ENCODE peak calls at places on chromosomes 12 and 14, in five cellular contexts. One of them, this sample, is unnamed.

GRCh38 chr14:93759781-93760307 is 28.4 kb downstream of the PRIMA1 start:
- DNase-seq in tibial nerve: no peak
- DNase-seq in CD8-positive, alpha-beta T cell: no peak
- DNase-seq in endothelial cell of umbilical vein: no peak
- DNase-seq in CD8-positive, alpha-beta memory T cell: no peak
- DNase-seq in this sample: no peak

GRCh38 chr12:82866946-82867345 is 180.2 kb downstream of the TMTC2 start:
- DNase-seq in tibial nerve: no peak
- DNase-seq in CD8-positive, alpha-beta T cell: no peak
- DNase-seq in endothelial cell of umbilical vein: no peak
- DNase-seq in CD8-positive, alpha-beta memory T cell: no peak
- DNase-seq in this sample: no peak

GRCh38 chr12:104303538-104304151 is at the start of gene EID3:
- DNase-seq in tibial nerve: peak
- DNase-seq in CD8-positive, alpha-beta T cell: peak
- DNase-seq in endothelial cell of umbilical vein: peak
- DNase-seq in CD8-positive, alpha-beta memory T cell: peak
- DNase-seq in this sample: peak

GRCh38 chr12:116358850-116359761 is 81.6 kb upstream of the MED13L start:
- DNase-seq in tibial nerve: peak
- DNase-seq in CD8-positive, alpha-beta T cell: peak
- DNase-seq in endothelial cell of umbilical vein: peak
- DNase-seq in CD8-positive, alpha-beta memory T cell: peak
- DNase-seq in this sample: peak

GRCh38 chr12:41103614-41104013 is 84.5 kb upstream of the PDZRN4 start:
- DNase-seq in tibial nerve: no peak
- DNase-seq in CD8-positive, alpha-beta T cell: no peak
- DNase-seq in endothelial cell of umbilical vein: no peak
- DNase-seq in CD8-positive, alpha-beta memory T cell: no peak
- DNase-seq in this sample: no peak

GRCh38 chr14:92470215-92470614 is 43.4 kb upstream of the RIN3 start:
- DNase-seq in tibial nerve: no peak
- DNase-seq in CD8-positive, alpha-beta T cell: no peak
- DNase-seq in endothelial cell of umbilical vein: no peak
- DNase-seq in CD8-positive, alpha-beta memory T cell: no peak
- DNase-seq in this sample: no peak

GRCh38 chr12:38664661-38665269 is 240.6 kb downstream of the CPNE8 start:
- DNase-seq in tibial nerve: no peak
- DNase-seq in CD8-positive, alpha-beta T cell: no peak
- DNase-seq in endothelial cell of umbilical vein: peak
- DNase-seq in CD8-positive, alpha-beta memory T cell: no peak
- DNase-seq in this sample: no peak

GRCh38 chr14:34781242-34781641 is 66.8 kb upstream of the CFL2 start:
- DNase-seq in tibial nerve: no peak
- DNase-seq in CD8-positive, alpha-beta T cell: no peak
- DNase-seq in endothelial cell of umbilical vein: peak
- DNase-seq in CD8-positive, alpha-beta memory T cell: no peak
- DNase-seq in this sample: no peak

GRCh38 chr12:123278150-123278627 is 6.5 kb upstream of the CDK2AP1 start:
- DNase-seq in tibial nerve: no peak
- DNase-seq in CD8-positive, alpha-beta T cell: no peak
- DNase-seq in endothelial cell of umbilical vein: peak
- DNase-seq in CD8-positive, alpha-beta memory T cell: no peak
- DNase-seq in this sample: no peak

GRCh38 chr12:82651489-82651888 is 35.2 kb upstream of the TMTC2 start:
- DNase-seq in tibial nerve: no peak
- DNase-seq in CD8-positive, alpha-beta T cell: no peak
- DNase-seq in endothelial cell of umbilical vein: no peak
- DNase-seq in CD8-positive, alpha-beta memory T cell: no peak
- DNase-seq in this sample: no peak

GRCh38 chr12:53652366-53652765 is 23.5 kb downstream of the ATP5MC2 start:
- DNase-seq in tibial nerve: no peak
- DNase-seq in CD8-positive, alpha-beta T cell: no peak
- DNase-seq in endothelial cell of umbilical vein: no peak
- DNase-seq in CD8-positive, alpha-beta memory T cell: no peak
- DNase-seq in this sample: no peak

GRCh38 chr14:98858158-98858557 is 413.8 kb downstream of the BCL11B start:
- DNase-seq in tibial nerve: no peak
- DNase-seq in CD8-positive, alpha-beta T cell: no peak
- DNase-seq in endothelial cell of umbilical vein: no peak
- DNase-seq in CD8-positive, alpha-beta memory T cell: no peak
- DNase-seq in this sample: no peak

GRCh38 chr14:105517096-105517495 is 9.3 kb upstream of the TMEM121 start:
- DNase-seq in tibial nerve: no peak
- DNase-seq in CD8-positive, alpha-beta T cell: no peak
- DNase-seq in endothelial cell of umbilical vein: no peak
- DNase-seq in CD8-positive, alpha-beta memory T cell: no peak
- DNase-seq in this sample: no peak

GRCh38 chr14:90439874-90440442 is 43.1 kb downstream of the CALM1 start:
- DNase-seq in tibial nerve: no peak
- DNase-seq in CD8-positive, alpha-beta T cell: no peak
- DNase-seq in endothelial cell of umbilical vein: no peak
- DNase-seq in CD8-positive, alpha-beta memory T cell: no peak
- DNase-seq in this sample: no peak

GRCh38 chr12:93573552-93574223 is 1.2 kb downstream of the SOCS2 start:
- DNase-seq in tibial nerve: no peak
- DNase-seq in CD8-positive, alpha-beta T cell: no peak
- DNase-seq in endothelial cell of umbilical vein: no peak
- DNase-seq in CD8-positive, alpha-beta memory T cell: no peak
- DNase-seq in this sample: no peak

GRCh38 chr14:68487805-68488590 is 304.9 kb downstream of the ZFP36L1 start:
- DNase-seq in tibial nerve: no peak
- DNase-seq in CD8-positive, alpha-beta T cell: no peak
- DNase-seq in endothelial cell of umbilical vein: no peak
- DNase-seq in CD8-positive, alpha-beta memory T cell: no peak
- DNase-seq in this sample: no peak

GRCh38 chr12:16062611-16063010 is 151.5 kb downstream of the DERA start:
- DNase-seq in tibial nerve: no peak
- DNase-seq in CD8-positive, alpha-beta T cell: no peak
- DNase-seq in endothelial cell of umbilical vein: no peak
- DNase-seq in CD8-positive, alpha-beta memory T cell: no peak
- DNase-seq in this sample: no peak

GRCh38 chr12:44526655-44527199 is 349.4 kb downstream of the NELL2 start:
- DNase-seq in tibial nerve: no peak
- DNase-seq in CD8-positive, alpha-beta T cell: no peak
- DNase-seq in endothelial cell of umbilical vein: no peak
- DNase-seq in CD8-positive, alpha-beta memory T cell: no peak
- DNase-seq in this sample: no peak

GRCh38 chr12:49335955-49336644 is 888 bp downstream of the C1QL4 start:
- DNase-seq in tibial nerve: no peak
- DNase-seq in CD8-positive, alpha-beta T cell: no peak
- DNase-seq in endothelial cell of umbilical vein: no peak
- DNase-seq in CD8-positive, alpha-beta memory T cell: no peak
- DNase-seq in this sample: no peak

GRCh38 chr12:27653661-27654060 is 42.6 kb upstream of the REP15 start:
- DNase-seq in tibial nerve: no peak
- DNase-seq in CD8-positive, alpha-beta T cell: no peak
- DNase-seq in endothelial cell of umbilical vein: no peak
- DNase-seq in CD8-positive, alpha-beta memory T cell: no peak
- DNase-seq in this sample: no peak

GRCh38 chr14:106737025-106737424 is 1210.6 kb downstream of the TMEM121 start:
- DNase-seq in tibial nerve: no peak
- DNase-seq in CD8-positive, alpha-beta T cell: no peak
- DNase-seq in endothelial cell of umbilical vein: no peak
- DNase-seq in CD8-positive, alpha-beta memory T cell: no peak
- DNase-seq in this sample: no peak

GRCh38 chr12:109308534-109309440 is at the start of gene FOXN4:
- DNase-seq in tibial nerve: no peak
- DNase-seq in CD8-positive, alpha-beta T cell: no peak
- DNase-seq in endothelial cell of umbilical vein: no peak
- DNase-seq in CD8-positive, alpha-beta memory T cell: no peak
- DNase-seq in this sample: no peak

GRCh38 chr14:65228436-65228835 is 126.1 kb upstream of the MAX start:
- DNase-seq in tibial nerve: no peak
- DNase-seq in CD8-positive, alpha-beta T cell: no peak
- DNase-seq in endothelial cell of umbilical vein: no peak
- DNase-seq in CD8-positive, alpha-beta memory T cell: no peak
- DNase-seq in this sample: no peak

GRCh38 chr14:59251811-59252771 is 63.6 kb downstream of the DAAM1 start:
- DNase-seq in tibial nerve: no peak
- DNase-seq in CD8-positive, alpha-beta T cell: no peak
- DNase-seq in endothelial cell of umbilical vein: no peak
- DNase-seq in CD8-positive, alpha-beta memory T cell: no peak
- DNase-seq in this sample: no peak

GRCh38 chr14:59253527-59253926 is 65.1 kb downstream of the DAAM1 start:
- DNase-seq in tibial nerve: no peak
- DNase-seq in CD8-positive, alpha-beta T cell: no peak
- DNase-seq in endothelial cell of umbilical vein: no peak
- DNase-seq in CD8-positive, alpha-beta memory T cell: no peak
- DNase-seq in this sample: no peak

GRCh38 chr14:59254146-59254910 is 65.9 kb downstream of the DAAM1 start:
- DNase-seq in tibial nerve: peak
- DNase-seq in CD8-positive, alpha-beta T cell: no peak
- DNase-seq in endothelial cell of umbilical vein: peak
- DNase-seq in CD8-positive, alpha-beta memory T cell: no peak
- DNase-seq in this sample: peak

GRCh38 chr14:59252772-59253500 is 64.5 kb downstream of the DAAM1 start:
- DNase-seq in tibial nerve: no peak
- DNase-seq in CD8-positive, alpha-beta T cell: no peak
- DNase-seq in endothelial cell of umbilical vein: no peak
- DNase-seq in CD8-positive, alpha-beta memory T cell: no peak
- DNase-seq in this sample: no peak

GRCh38 chr14:59254911-59255545 is 66.6 kb downstream of the DAAM1 start:
- DNase-seq in tibial nerve: no peak
- DNase-seq in CD8-positive, alpha-beta T cell: no peak
- DNase-seq in endothelial cell of umbilical vein: peak
- DNase-seq in CD8-positive, alpha-beta memory T cell: no peak
- DNase-seq in this sample: no peak
- H3K27ac ChIP-seq in tibial nerve: peak
- H3K27ac ChIP-seq in CD8-positive, alpha-beta T cell: no peak
- H3K27ac ChIP-seq in endothelial cell of umbilical vein: peak
- H3K27ac ChIP-seq in CD8-positive, alpha-beta memory T cell: no peak
- H3K27ac ChIP-seq in this sample: peak

DNA sequence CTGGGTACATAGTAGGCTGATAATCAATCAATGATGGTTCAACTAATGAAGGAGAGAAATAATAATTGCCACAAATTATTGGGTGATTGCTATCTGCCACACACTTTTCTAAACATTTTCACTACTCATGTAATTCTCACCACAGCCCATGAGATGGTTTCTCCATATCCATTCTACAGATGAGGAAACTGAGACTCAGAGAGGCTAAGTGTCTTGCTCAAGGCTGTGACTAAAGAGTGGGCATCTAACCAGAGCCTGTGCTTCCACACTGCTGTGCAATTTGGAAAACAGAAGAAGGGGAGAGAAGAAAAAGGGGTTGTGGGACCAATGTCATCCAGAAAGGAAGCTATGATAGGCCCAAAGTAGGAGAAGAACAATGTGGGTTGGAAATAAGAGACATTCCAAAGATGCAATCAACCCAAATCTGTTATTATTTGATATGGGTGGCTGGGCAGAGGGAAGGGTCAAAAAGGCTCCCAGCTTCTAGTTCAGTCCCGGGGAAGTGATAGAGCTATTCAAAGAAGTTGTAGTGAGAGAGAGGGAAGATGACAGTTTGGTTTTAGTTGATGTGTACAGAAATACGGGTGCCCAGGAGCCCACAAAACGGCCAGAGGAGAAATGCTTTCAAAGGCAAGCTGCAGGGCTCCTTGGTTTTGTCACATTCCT is 483 bp upstream of the NR1H4 start:
- DNase-seq in tibial nerve: no peak
- DNase-seq in CD8-positive, alpha-beta T cell: no peak
- DNase-seq in endothelial cell of umbilical vein: no peak
- DNase-seq in CD8-positive, alpha-beta memory T cell: no peak
- DNase-seq in this sample: no peak
- H3K27ac ChIP-seq in tibial nerve: no peak
- H3K27ac ChIP-seq in CD8-positive, alpha-beta T cell: no peak
- H3K27ac ChIP-seq in endothelial cell of umbilical vein: no peak
- H3K27ac ChIP-seq in CD8-positive, alpha-beta memory T cell: no peak
- H3K27ac ChIP-seq in this sample: no peak

GRCh38 chr14:67239582-67239981 is 1.7 kb upstream of the PALS1 start:
- DNase-seq in tibial nerve: no peak
- DNase-seq in CD8-positive, alpha-beta T cell: no peak
- DNase-seq in endothelial cell of umbilical vein: no peak
- DNase-seq in CD8-positive, alpha-beta memory T cell: no peak
- DNase-seq in this sample: no peak

GRCh38 chr14:67241416-67242362 is at the start of gene PALS1:
- DNase-seq in tibial nerve: no peak
- DNase-seq in CD8-positive, alpha-beta T cell: no peak
- DNase-seq in endothelial cell of umbilical vein: peak
- DNase-seq in CD8-positive, alpha-beta memory T cell: no peak
- DNase-seq in this sample: peak

GRCh38 chr14:67240168-67240932 is 885 bp upstream of the PALS1 start:
- DNase-seq in tibial nerve: no peak
- DNase-seq in CD8-positive, alpha-beta T cell: no peak
- DNase-seq in endothelial cell of umbilical vein: no peak
- DNase-seq in CD8-positive, alpha-beta memory T cell: peak
- DNase-seq in this sample: peak

GRCh38 chr14:67240978-67241415 is 238 bp upstream of the PALS1 start:
- DNase-seq in tibial nerve: peak
- DNase-seq in CD8-positive, alpha-beta T cell: peak
- DNase-seq in endothelial cell of umbilical vein: peak
- DNase-seq in CD8-positive, alpha-beta memory T cell: peak
- DNase-seq in this sample: peak

DNA sequence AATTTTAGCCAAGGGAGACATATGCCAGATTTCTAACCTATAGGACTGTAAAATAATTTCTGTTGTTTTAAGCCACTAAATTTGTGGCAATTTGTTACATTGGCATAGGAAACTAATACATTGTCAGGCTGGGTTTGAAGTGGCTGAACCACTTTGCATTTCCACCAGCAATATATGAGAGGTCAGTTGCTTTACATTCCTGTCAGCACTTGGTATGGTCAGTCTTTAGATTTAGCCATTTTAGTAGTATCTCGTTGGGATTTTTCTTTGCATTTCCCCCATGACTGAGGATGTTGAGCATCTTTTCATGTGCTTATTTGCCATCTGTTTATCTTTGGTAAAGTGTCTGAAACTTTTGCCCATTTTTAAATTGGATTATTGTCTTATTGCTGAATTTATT is 3.9 kb downstream of the PALS1 start:
- DNase-seq in tibial nerve: no peak
- DNase-seq in CD8-positive, alpha-beta T cell: no peak
- DNase-seq in endothelial cell of umbilical vein: no peak
- DNase-seq in CD8-positive, alpha-beta memory T cell: no peak
- DNase-seq in this sample: no peak
- H3K27ac ChIP-seq in tibial nerve: no peak
- H3K27ac ChIP-seq in CD8-positive, alpha-beta T cell: no peak
- H3K27ac ChIP-seq in endothelial cell of umbilical vein: no peak
- H3K27ac ChIP-seq in CD8-positive, alpha-beta memory T cell: no peak
- H3K27ac ChIP-seq in this sample: no peak

DNA sequence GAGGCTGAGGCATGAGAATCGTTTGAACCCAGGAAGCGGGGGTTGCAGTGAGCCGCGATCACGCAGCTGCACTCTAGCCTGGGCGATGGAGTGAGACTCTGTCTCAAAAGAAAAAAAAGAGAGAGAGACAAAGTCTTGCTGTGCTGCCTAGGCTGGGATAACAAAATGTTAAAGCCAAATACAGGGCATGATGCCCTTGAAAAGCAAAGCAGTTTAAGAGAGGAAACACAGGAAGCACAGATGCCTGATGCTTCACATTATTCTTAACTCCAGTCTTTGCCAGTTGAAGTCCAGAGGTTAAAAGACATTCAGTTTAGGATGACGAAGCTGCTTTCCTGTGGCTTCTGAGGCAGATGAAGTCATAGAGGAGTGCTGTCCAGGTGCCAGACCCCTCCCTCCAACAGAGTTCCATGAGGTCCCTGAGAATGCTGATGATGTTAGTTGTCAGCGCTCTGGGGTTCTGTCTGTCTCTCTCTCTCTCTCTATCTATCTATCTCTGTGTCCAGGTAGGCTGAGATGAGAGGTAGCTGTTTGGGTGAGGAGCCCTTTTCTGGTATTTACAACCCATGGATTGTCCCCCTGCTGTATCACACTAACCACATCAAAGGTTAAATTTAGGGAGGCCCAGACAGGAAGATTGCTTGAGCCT is 4.9 kb upstream of the MRPL52 start:
- DNase-seq in tibial nerve: no peak
- DNase-seq in CD8-positive, alpha-beta T cell: no peak
- DNase-seq in endothelial cell of umbilical vein: peak
- DNase-seq in CD8-positive, alpha-beta memory T cell: no peak
- DNase-seq in this sample: no peak
- H3K27ac ChIP-seq in tibial nerve: no peak
- H3K27ac ChIP-seq in CD8-positive, alpha-beta T cell: no peak
- H3K27ac ChIP-seq in endothelial cell of umbilical vein: peak
- H3K27ac ChIP-seq in CD8-positive, alpha-beta memory T cell: no peak
- H3K27ac ChIP-seq in this sample: no peak